ENCODE peak calls at places on chromosomes 5 and 9, in ten cellular contexts. M is breast epithelium; D is astrocyte of the spinal cord; I is pancreas; A is A549; Y is fibroblast of the aortic adventitia; X is CD8-positive, alpha-beta T cell; U is ovary; E is fibroblast of mammary gland; Q is coronary artery. W is an unnamed sample.

GRCh38 chr9:116482740-116483139 is 204.4 kb upstream of the TRIM32 start:
- DNase-seq in I (no peak), Y (no peak), X (no peak), U (no peak), A (no peak), E (no peak), Q (no peak), M (no peak), D (peak), W (no peak)

GRCh38 chr9:76618762-76619161 is 145.5 kb upstream of the PCA3 start:
- DNase-seq in X (no peak), E (peak), M (no peak), Y (peak), D (peak), Q (no peak), A (no peak), I (no peak), U (no peak), W (no peak)

GRCh38 chr5:73391441-73391871 is 57.1 kb downstream of the FOXD1 start:
- DNase-seq in A (no peak), I (no peak), M (no peak), U (no peak), Q (no peak), X (no peak), Y (peak), D (peak), E (peak), W (no peak)

GRCh38 chr5:54902817-54903473 is 82.4 kb downstream of the ESM1 start:
- DNase-seq in X (no peak), M (no peak), U (no peak), Q (no peak), E (peak), D (peak), I (no peak), Y (peak), A (no peak), W (no peak)

GRCh38 chr5:152527358-152528048 is 122.4 kb upstream of the NMUR2 start:
- DNase-seq in I (no peak), Y (no peak), Q (no peak), U (no peak), A (no peak), D (no peak), E (no peak), X (no peak), M (no peak), W (no peak)

GRCh38 chr9:35749515-35750255 is 598 bp downstream of the RGP1 start:
- DNase-seq in U (no peak), E (no peak), X (peak), M (no peak), D (no peak), I (peak), Q (no peak), Y (peak), A (peak), W (peak)

GRCh38 chr5:79448336-79448735 is 65.6 kb downstream of the HOMER1 start:
- DNase-seq in I (no peak), Q (no peak), X (no peak), M (no peak), U (no peak), Y (peak), A (no peak), D (peak), E (peak), W (no peak)

GRCh38 chr5:30879887-30880286 is 313.6 kb upstream of the CDH6 start:
- DNase-seq in M (no peak), U (no peak), A (no peak), Q (no peak), I (no peak), E (no peak), D (no peak), Y (no peak), X (no peak), W (no peak)

GRCh38 chr5:42654645-42655044 is 102.0 kb upstream of the CCDC152 start:
- DNase-seq in E (no peak), Y (no peak), Q (no peak), D (no peak), I (no peak), M (no peak), X (no peak), A (no peak), U (no peak), W (no peak)

GRCh38 chr5:42653705-42654104 is 102.9 kb upstream of the CCDC152 start:
- DNase-seq in Y (no peak), E (no peak), U (no peak), D (no peak), A (no peak), Q (no peak), I (no peak), M (no peak), X (no peak), W (no peak)

GRCh38 chr5:42655982-42656660 is 100.5 kb upstream of the CCDC152 start:
- DNase-seq in M (no peak), E (peak), D (no peak), U (no peak), Y (peak), A (no peak), Q (no peak), I (no peak), X (no peak), W (no peak)

DNA sequence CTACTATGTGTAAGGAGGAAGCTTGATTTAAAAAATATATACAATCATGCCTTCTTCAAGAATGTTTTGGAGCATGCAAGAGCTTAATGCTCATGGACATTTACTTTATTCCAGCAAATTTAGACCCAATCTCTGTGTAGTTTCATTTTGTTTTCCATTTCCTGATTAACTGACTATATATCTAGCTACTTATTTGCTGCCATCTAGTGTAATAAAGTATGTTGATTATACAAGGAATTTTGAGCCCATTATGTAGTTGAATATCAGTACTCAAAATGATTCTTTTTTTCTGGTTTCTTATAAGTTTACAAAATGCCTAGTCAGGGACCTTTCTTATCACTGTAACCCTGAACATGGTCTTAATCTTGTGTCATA is 100.0 kb upstream of the CCDC152 start:
- DNase-seq in Y (peak), I (no peak), E (peak), X (no peak), A (no peak), U (no peak), Q (no peak), M (no peak), D (no peak), W (no peak)
- H3K4me3 ChIP-seq in Y (peak), I (no peak), E (no peak), X (no peak), A (peak), U (no peak), Q (no peak), M (peak), D (no peak), W (no peak)

DNA sequence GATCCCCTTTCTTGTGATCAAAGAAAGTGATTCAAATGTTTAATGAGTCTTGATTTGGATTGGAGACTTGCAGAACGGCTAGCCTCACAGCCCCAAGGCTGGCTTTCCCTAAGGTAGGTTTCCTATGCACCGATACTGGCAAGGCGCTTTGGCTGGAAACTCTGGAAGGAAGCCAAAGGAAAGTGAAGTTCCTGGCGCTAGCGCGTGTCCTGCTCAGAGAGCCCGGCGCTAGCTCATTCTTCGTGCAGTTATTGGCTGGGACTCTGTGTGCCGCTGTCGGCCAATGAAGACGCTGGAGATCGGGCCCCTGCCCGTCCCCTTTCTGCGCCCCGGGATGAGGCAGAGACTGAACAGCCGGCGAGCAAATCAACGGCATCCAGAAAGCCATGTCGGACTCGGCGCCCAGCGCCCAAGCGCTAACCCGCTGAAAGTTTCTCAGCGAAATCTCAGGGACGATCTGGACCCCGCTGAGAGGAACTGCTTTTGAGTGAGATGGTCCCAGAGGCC is at the start of gene PCDHGC3:
- DNase-seq in A (peak), Q (peak), Y (peak), I (peak), E (peak), M (peak), X (no peak), D (peak), U (peak), W (peak)
- TF ChIP-seq CTCF in A (peak), Q (no peak), Y (peak), I (no peak), E (no peak), M (peak), X (no peak), D (peak), U (no peak), W (peak)

GRCh38 chr9:93950619-93951601 is 4.2 kb downstream of the BARX1 start:
- DNase-seq in I (peak), E (no peak), D (no peak), Y (peak), A (no peak), U (no peak), Q (no peak), M (no peak), X (no peak), W (no peak)
- H3K4me3 ChIP-seq in I (peak), E (peak), D (peak), Y (peak), A (no peak), U (peak), Q (peak), M (peak), X (peak), W (peak)

DNA sequence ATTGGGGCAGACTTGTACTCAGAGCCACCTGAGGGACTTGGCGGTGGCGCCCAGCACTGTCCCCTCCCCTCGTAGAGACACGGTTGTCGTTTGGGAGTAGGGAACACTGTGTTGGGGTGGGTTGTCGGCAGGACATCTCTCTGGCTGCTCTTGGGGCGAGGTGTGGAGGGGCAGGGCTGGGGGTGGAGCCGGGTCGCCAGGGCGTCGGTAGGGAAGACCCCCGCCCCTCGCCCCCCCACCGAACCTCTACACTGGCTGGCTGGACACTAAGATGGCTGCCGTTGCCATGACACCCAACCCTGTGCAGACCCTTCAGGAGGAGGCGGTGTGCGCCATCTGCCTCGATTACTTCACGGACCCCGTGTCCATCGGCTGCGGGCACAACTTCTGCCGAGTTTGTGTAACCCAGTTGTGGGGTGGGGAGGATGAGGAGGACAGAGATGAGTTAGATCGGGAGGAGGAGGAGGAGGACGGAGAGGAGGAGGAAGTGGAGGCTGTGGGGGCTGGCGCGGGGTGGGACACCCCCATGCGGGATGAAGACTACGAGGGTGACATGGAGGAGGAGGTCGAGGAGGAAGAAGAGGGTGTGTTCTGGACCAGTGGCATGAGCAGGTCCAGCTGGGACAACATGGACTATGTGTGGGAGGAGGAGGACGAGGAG is 778 bp downstream of the TRIM41 start:
- DNase-seq in X (no peak), M (no peak), I (no peak), A (no peak), Y (no peak), U (peak), E (no peak), D (no peak), Q (peak), W (no peak)
- TF ChIP-seq CTCF in X (no peak), M (no peak), I (no peak), A (no peak), Y (no peak), U (no peak), E (no peak), D (no peak), Q (no peak), W (no peak)

DNA sequence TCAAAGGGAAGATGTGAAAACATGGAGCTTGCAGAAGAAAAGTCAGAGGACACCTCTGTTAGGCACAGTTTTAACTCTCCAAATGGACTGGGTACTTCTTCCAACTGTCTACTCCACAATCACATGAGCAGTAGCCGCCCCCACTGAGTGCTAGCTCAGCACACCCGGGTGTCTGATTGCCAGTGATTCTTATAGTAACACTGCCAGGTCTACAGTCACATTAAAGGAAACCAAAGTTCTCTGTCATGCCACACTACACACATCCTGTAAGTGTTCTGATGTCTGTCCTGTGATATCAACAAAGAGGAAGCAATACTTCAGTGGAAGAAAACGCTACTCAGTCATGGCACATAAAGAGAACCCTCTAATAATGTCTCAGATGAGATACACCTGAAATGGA is at the start of gene HAVCR2:
- DNase-seq in A (no peak), Q (no peak), E (no peak), I (no peak), U (no peak), X (peak), Y (no peak), D (no peak), M (no peak), W (no peak)
- H3K4me3 ChIP-seq in A (no peak), Q (peak), E (no peak), I (no peak), U (no peak), X (peak), Y (no peak), D (no peak), M (no peak), W (no peak)

DNA sequence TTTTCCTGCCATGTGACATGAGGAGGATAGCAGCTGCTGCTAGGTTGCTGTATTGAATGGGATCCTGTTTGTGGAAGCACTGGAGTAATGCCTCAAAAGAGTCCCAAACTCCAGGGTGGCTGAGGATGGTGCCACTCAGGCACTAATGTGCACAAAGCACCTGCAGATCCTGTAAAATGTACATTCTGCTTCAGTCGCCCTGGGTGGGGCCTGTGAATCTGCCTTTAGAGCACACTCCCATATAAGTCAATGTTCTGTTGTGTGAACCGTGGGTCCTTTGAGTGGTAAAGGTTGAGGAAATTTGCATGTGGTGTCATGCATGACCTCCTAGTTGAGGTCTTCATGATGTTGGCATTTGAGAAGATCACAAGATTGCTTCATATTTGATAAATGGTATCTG is 31.6 kb upstream of the ANKRD18A start:
- DNase-seq in X (no peak), D (no peak), Q (peak), I (no peak), A (no peak), Y (no peak), E (no peak), M (no peak), U (no peak), W (no peak)
- TF ChIP-seq CTCF in X (no peak), D (no peak), Q (no peak), I (no peak), A (no peak), Y (no peak), E (no peak), M (no peak), U (no peak), W (no peak)

DNA sequence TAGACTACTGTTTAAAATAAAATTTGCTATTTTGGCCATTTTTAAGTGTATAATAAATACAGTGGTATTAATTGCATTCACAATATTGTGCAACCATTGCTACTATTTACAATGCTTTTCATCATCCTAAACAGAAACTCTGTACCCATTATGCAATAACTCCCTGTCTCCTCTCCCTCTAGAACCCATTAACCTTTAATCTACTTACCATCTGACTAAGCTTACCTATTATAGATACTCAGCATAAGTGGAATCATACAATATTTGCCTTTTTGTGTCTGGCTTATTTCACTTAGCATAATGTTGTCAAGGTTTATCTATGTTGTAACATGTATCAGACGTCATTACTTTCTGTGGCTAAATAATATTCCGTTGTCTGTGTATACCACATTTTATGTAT is 25.9 kb downstream of the CD14 start:
- DNase-seq in I (no peak), Q (no peak), E (peak), A (no peak), X (no peak), D (no peak), U (no peak), Y (peak), M (no peak), W (no peak)
- H3K4me3 ChIP-seq in I (no peak), Q (no peak), E (no peak), A (no peak), X (no peak), D (no peak), U (no peak), Y (no peak), M (no peak), W (no peak)

GRCh38 chr5:108381955-108382783 is at the start of gene FBXL17:
- DNase-seq in Q (peak), Y (peak), X (peak), D (peak), A (peak), U (peak), I (peak), E (peak), M (peak), W (peak)
- TF ChIP-seq CTCF in Q (no peak), Y (no peak), X (no peak), D (no peak), A (no peak), U (no peak), I (no peak), E (no peak), M (no peak), W (no peak)

DNA sequence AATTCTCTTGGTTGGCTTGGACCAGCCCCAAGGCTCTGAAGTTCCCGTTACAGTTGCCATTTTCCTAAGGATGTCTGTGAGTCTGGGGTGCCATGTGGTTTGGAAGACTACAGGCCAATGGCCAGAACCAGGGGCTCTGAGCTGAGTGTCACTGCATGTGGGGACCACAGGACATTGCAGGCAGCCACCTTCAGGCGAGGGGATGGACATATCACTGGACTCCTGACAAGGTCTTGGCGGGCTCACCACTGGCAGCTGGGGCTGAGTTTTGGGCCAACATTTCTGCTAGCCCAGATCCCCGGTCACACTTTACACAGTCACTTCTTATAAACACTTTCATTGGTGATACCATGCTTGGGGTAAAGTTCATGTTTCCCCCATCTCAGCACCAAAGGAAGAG is 109.8 kb downstream of the RASGRF2 start:
- DNase-seq in X (no peak), U (no peak), Q (no peak), Y (no peak), M (no peak), I (no peak), D (no peak), A (no peak), E (no peak), W (no peak)
- H3K4me3 ChIP-seq in X (no peak), U (no peak), Q (no peak), Y (no peak), M (no peak), I (no peak), D (no peak), A (no peak), E (no peak), W (no peak)

DNA sequence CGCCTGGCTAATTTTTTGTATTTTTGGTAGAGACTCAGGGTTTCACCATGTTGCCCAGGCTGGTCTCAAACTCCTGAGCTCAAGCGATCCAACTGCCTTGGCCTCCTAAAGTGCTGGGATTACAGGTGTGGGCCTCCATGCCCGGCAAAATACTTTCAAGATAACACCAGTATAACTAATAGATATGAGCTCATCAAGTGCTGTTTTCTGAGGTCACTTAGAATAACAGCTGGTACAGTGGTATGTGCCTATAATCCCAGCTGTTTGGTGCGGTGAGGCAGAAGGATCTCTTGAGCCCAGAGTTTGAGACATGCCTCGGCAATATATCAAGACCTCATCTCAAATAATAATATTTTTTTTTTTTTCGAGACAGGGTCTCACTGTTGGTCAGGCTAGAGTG is 30.5 kb upstream of the CREBRF start:
- DNase-seq in X (no peak), U (no peak), M (no peak), Y (no peak), D (no peak), Q (peak), A (no peak), I (no peak), E (no peak), W (no peak)
- TF ChIP-seq CTCF in X (no peak), U (no peak), M (no peak), Y (no peak), D (no peak), Q (no peak), A (no peak), I (no peak), E (no peak), W (no peak)

W was measured in uterus.